ENCODE peak calls at places on chromosomes 5 and 9, in five cellular contexts. X is breast epithelium, B is OCI-LY7, O is neural progenitor cell, T is epithelial cell of proximal tubule. D is an unnamed sample.

GRCh38 chr9:105053209-105053652 is 125.3 kb upstream of the ABCA1 start:
- DNase-seq in X (no peak), B (no peak), O (no peak), T (peak), D (peak)

GRCh38 chr5:41406944-41407343 is 103.5 kb downstream of the PLCXD3 start:
- DNase-seq in X (no peak), B (no peak), O (no peak), T (no peak), D (no peak)

GRCh38 chr5:128905225-128906110 is 59.8 kb upstream of the SLC27A6 start:
- DNase-seq in X (no peak), B (peak), O (peak), T (peak), D (peak)

GRCh38 chr9:133160742-133161541 is 2.8 kb downstream of the GBGT1 start:
- DNase-seq in X (peak), B (peak), O (peak), T (peak), D (peak)

GRCh38 chr9:129287595-129288305 is 109.7 kb upstream of the IER5L start:
- DNase-seq in X (no peak), B (no peak), O (no peak), T (no peak), D (no peak)

GRCh38 chr5:173793677-173794570 is 94.2 kb upstream of the CPEB4 start:
- DNase-seq in X (peak), B (no peak), O (no peak), T (no peak), D (peak)

GRCh38 chr5:51651889-51652288 is 268.6 kb downstream of the ISL1 start:
- DNase-seq in X (no peak), B (no peak), O (no peak), T (peak), D (no peak)

GRCh38 chr5:27612161-27612560 is 573.8 kb upstream of the CDH9 start:
- DNase-seq in X (no peak), B (no peak), O (no peak), T (no peak), D (no peak)

GRCh38 chr5:40700116-40700822 is 20.6 kb downstream of the PTGER4 start:
- DNase-seq in X (no peak), B (no peak), O (no peak), T (no peak), D (no peak)

GRCh38 chr5:108797396-108797795 is 49.7 kb downstream of the FER start:
- DNase-seq in X (no peak), B (no peak), O (no peak), T (no peak), D (no peak)

GRCh38 chr5:151694035-151694485 is 7.3 kb upstream of the SPARC start:
- DNase-seq in X (no peak), B (no peak), O (no peak), T (no peak), D (peak)

GRCh38 chr5:133801955-133802751 is 166.3 kb downstream of the C5orf15 start:
- DNase-seq in X (no peak), B (no peak), O (no peak), T (no peak), D (no peak)

GRCh38 chr5:172637122-172637580 is 3.9 kb upstream of the NEURL1B start:
- DNase-seq in X (peak), B (no peak), O (no peak), T (no peak), D (no peak)

GRCh38 chr9:124267271-124267807 is 9.6 kb downstream of the NEK6 start:
- DNase-seq in X (peak), B (peak), O (peak), T (no peak), D (peak)

GRCh38 chr9:116073826-116074225 is 79.8 kb upstream of the PAPPA start:
- DNase-seq in X (peak), B (no peak), O (no peak), T (no peak), D (no peak)

GRCh38 chr9:36598281-36598680 is 25.6 kb downstream of the MELK start:
- DNase-seq in X (no peak), B (no peak), O (no peak), T (no peak), D (no peak)

GRCh38 chr5:151020304-151021031 is at the start of gene GPX3:
- DNase-seq in X (peak), B (no peak), O (peak), T (no peak), D (no peak)

GRCh38 chr9:114037961-114038723 is 40.0 kb downstream of the AMBP start:
- DNase-seq in X (peak), B (no peak), O (peak), T (peak), D (no peak)

GRCh38 chr5:77430726-77431125 is 61.4 kb downstream of the WDR41 start:
- DNase-seq in X (no peak), B (no peak), O (no peak), T (peak), D (no peak)

GRCh38 chr9:20125721-20126120 is 336.9 kb upstream of the SLC24A2 start:
- DNase-seq in X (no peak), B (no peak), O (no peak), T (no peak), D (no peak)

GRCh38 chr5:139475865-139476651 is 5.3 kb downstream of the SMIM33 start:
- DNase-seq in X (no peak), B (no peak), O (no peak), T (no peak), D (no peak)

GRCh38 chr5:139481122-139481533 is 1.4 kb downstream of the STING1 start:
- DNase-seq in X (peak), B (no peak), O (no peak), T (no peak), D (no peak)

GRCh38 chr5:139482050-139482889 is at the start of gene STING1:
- DNase-seq in X (peak), B (no peak), O (no peak), T (peak), D (peak)

GRCh38 chr5:139486201-139486600 is 3.6 kb upstream of the STING1 start:
- DNase-seq in X (no peak), B (no peak), O (peak), T (no peak), D (no peak)

GRCh38 chr5:139481580-139482049 is 943 bp downstream of the STING1 start:
- DNase-seq in X (peak), B (no peak), O (no peak), T (no peak), D (peak)
- TF ChIP-seq CTCF in X (no peak), B (no peak), O (no peak), T (no peak), D (no peak)

GRCh38 chr5:96968074-96968473 is 32.2 kb downstream of the LNPEP start:
- DNase-seq in X (no peak), B (no peak), O (no peak), T (no peak), D (no peak)
- TF ChIP-seq CTCF in X (no peak), B (no peak), O (no peak), T (no peak), D (no peak)

DNA sequence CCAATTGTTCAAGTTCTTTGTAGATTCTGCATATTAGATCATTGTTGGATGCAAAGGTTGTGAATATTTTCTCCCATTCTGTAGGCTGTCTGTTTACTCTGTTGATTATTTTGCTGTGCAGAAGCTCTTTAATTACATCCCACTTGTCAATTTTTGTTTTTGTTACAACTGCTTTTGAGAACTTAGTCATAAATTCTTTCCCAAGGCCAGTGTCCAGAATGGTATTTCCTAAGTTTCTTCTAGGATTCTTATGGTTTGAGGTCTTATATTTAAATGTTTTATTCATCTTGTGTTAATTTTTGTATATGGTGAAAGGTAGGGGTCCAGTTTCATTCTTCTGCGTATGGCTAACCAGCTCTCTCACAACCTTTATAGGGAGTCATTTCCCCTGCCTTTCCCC is 116.5 kb downstream of the CPLANE1 start:
- DNase-seq in X (no peak), B (no peak), O (no peak), T (no peak), D (no peak)
- TF ChIP-seq CTCF in X (no peak), B (no peak), O (no peak), T (no peak), D (no peak)

DNA sequence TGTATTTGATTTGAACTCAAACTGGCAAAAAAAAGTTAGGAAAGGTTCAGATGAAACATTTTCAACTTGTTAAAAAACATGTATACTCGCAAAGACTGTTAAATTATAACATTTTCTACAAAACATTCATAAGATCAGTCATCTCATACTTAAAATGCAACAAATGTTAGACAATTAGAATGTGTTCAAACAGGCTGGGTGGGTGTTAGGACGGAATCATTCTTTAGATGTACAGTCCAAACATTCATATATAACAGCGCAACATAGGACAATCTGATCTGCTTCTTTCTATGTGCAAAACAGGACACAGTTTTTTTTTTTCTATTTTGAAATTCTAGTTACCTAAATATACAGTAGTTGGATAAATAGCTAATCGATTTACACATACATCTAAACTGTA is 22.2 kb downstream of the IL4 start:
- DNase-seq in X (no peak), B (no peak), O (no peak), T (no peak), D (no peak)
- TF ChIP-seq CTCF in X (no peak), B (no peak), O (no peak), T (no peak), D (no peak)

DNA sequence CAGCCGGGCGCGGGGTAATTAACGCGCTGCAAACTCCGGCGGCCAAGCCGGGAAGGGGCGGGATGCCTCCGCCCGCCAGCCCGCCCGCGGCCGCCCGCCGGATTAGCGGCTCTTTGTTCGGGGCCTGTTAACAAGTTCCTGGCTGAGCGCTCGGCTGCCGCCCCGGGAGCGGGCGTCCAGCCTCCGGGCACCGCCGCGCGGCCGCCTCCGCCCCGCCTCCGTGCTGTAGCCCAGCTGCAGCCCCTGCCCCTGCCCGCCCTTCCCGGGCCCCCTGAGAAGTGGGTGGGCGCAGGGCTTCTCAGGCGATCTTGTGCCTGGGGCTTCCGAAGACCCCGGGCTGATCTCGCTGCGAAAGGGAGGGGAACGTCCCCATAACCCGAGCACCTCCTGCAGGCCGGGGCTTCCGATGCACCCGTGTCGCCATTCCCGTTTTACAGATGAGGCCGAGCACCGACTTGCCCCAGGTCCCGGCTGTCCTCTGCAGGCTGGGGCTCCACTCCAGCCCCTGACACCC is 7.6 kb downstream of the UNC5A start:
- DNase-seq in X (no peak), B (no peak), O (peak), T (no peak), D (peak)
- TF ChIP-seq CTCF in X (no peak), B (peak), O (peak), T (peak), D (no peak)